ENCODE peak calls at places on chromosomes 2 and 18, in five cellular contexts. U is GM23338, R is heart right ventricle, Y is fibroblast of lung, O is uterus. I is an unnamed sample.
A peak's percentile ranks its signal among the peaks of the same experiment; 100 is the strongest.

GRCh38 chr18:61893304-61893970 is 630 bp upstream of the RNF152 start:
- DNase-seq in Y (peak; percentile 35), U (peak; percentile 59), R (peak; percentile 65), O (peak; percentile 70), I (peak; percentile 19)

GRCh38 chr18:40957533-40958070 is 997.4 kb upstream of the PIK3C3 start:
- DNase-seq in Y (peak; percentile 43), O (no peak), R (no peak), U (peak; percentile 38), I (no peak)

GRCh38 chr2:173667014-173667413 is 298.2 kb downstream of the SP3 start:
- DNase-seq in U (no peak), Y (no peak), O (no peak), R (no peak), I (no peak)

GRCh38 chr2:207083361-207084080 is 82.2 kb downstream of the KLF7 start:
- DNase-seq in O (no peak), Y (no peak), U (no peak), R (no peak), I (no peak)

GRCh38 chr2:54158311-54158710 is 42.9 kb downstream of the ACYP2 start:
- DNase-seq in O (no peak), Y (no peak), U (no peak), R (no peak), I (no peak)

GRCh38 chr2:218397502-218398436 is 1.9 kb upstream of the CTDSP1 start:
- DNase-seq in U (peak; percentile 78), O (peak; percentile 72), Y (peak; percentile 65), R (peak; percentile 86), I (peak; percentile 59)

GRCh38 chr2:66548422-66548821 is 113.5 kb downstream of the MEIS1 start:
- DNase-seq in Y (no peak), R (no peak), O (no peak), U (no peak), I (no peak)

GRCh38 chr18:46289458-46289857 is 185.3 kb downstream of the HAUS1 start:
- DNase-seq in U (no peak), Y (no peak), O (no peak), R (no peak), I (no peak)

GRCh38 chr2:104474725-104475124 is 379.2 kb upstream of the POU3F3 start:
- DNase-seq in O (no peak), Y (no peak), U (no peak), R (no peak), I (no peak)

GRCh38 chr18:6069103-6069502 is 173.8 kb upstream of the TMEM200C start:
- DNase-seq in R (no peak), Y (no peak), U (no peak), O (no peak), I (no peak)

GRCh38 chr2:22901471-22901870 is 483.5 kb upstream of the KLHL29 start:
- DNase-seq in R (no peak), U (no peak), O (no peak), Y (no peak), I (no peak)

GRCh38 chr2:199379251-199379650 is 78.5 kb downstream of the SATB2 start:
- DNase-seq in U (no peak), R (no peak), Y (peak; percentile 64), O (no peak), I (no peak)

GRCh38 chr2:60518567-60518966 is 34.9 kb downstream of the BCL11A start:
- DNase-seq in O (no peak), Y (no peak), U (no peak), R (no peak), I (no peak)

GRCh38 chr2:146532748-146533147 is 1312.1 kb upstream of the ACVR2A start:
- DNase-seq in U (no peak), R (no peak), Y (no peak), O (no peak), I (no peak)

GRCh38 chr2:130873700-130874346 is 37.1 kb downstream of the ARHGEF4 start:
- DNase-seq in Y (peak; percentile 70), U (peak; percentile 87), R (peak; percentile 45), O (peak; percentile 44), I (peak; percentile 80)

DNA sequence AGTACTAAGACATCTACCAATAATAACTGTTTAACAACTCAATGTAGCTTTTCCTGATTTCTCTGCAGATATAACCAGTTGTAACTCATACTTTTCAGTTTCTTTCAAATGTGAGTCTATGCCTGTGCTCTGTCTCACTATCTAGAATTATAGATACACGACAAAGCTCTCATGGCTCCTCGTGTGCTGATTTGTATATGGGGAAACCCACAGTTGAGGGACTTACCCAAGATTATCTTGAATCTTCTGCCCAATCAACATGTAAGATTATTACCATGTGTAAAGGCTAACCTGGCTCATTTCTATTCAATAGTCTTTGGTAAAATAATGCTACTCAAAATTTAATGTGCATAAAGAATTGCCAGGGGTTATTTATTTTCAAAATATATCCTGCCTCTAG is 554.4 kb downstream of the FBXO15 start:
- DNase-seq in O (no peak), R (no peak), Y (no peak), U (no peak), I (no peak)
- H3K4me3 ChIP-seq in O (no peak overlapping the region), R (no peak overlapping the region), Y (no peak overlapping the region), U (no peak overlapping the region), I (no peak overlapping the region)

DNA sequence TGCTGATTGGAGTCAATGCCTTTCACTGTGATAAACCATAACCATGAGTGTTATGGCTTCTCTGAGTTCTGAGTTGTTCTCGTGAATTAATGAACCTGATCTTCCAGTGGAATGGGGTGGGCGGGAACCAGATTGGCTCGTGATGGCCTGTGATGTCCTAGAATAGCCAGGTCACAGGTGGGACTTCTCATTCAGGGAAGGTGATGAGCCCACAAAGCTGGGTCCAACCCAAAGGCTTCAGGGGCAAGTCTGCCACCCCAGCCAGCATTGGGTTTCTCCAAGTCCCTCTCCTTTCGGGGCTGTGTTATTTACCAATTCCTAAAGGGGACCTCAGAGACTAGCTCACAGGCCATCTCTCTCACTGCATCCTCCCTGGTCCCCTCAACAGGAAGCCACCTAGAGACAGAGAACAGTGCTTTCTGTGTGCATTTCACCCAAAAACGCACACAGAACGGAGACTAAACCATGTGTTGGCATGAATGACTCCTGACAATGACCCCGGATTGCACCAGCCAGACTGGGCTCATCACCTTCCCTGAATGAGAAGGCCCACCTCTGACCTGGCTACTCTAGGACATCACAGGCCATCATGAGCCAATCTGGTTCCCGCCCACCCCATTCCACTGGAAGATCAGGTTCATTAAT is 85.5 kb downstream of the MALT1 start:
- DNase-seq in R (no peak), Y (no peak), U (no peak), O (no peak), I (no peak)
- TF ChIP-seq CTCF in R (no peak), Y (no peak), U (no peak), O (no peak), I (no peak)

GRCh38 chr2:119760876-119761275 is 1.2 kb downstream of the PTPN4 start:
- DNase-seq in U (no peak), Y (peak; percentile 66), R (no peak), O (no peak), I (no peak)
- H3K27ac ChIP-seq in U (peak overlapping the region; percentile 98), Y (no peak overlapping the region), R (peak overlapping the region; percentile 34), O (no peak overlapping the region), I (peak overlapping the region; percentile 79)

DNA sequence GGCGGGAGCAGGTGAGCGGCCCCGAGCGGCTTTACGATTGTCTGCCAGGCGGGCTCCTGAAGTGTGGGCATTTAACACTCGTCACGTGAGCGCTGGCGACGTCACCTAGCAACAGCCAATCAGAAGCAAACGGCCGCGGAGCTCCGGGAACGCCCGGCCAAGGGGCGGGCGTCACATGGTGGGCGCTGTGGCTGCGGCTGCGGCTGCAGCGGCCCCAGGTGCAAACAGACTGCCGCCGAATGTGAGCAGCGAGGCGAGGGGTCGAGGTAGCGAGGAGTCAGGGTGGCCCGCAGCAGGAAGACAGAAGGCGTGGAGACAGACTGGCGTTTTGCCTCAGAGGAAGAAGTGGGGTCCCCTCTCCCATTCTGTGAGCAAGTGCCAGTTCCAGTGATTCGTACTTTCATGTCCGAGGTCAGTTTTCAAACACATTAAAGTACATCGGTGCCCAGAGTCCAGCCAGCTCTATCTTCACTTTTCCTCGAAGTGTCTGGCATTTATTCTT is at the start of gene DLX2:
- DNase-seq in U (peak; percentile 98), O (peak; percentile 40), R (peak; percentile 73), Y (peak; percentile 79), I (peak; percentile 70)
- H3K4me3 ChIP-seq in U (peak within 1 kb of the TSS; percentile 62), O (no peak within 1 kb of the TSS), R (peak within 1 kb of the TSS; percentile 43), Y (peak within 1 kb of the TSS; percentile 63), I (peak within 1 kb of the TSS; percentile 46)

DNA sequence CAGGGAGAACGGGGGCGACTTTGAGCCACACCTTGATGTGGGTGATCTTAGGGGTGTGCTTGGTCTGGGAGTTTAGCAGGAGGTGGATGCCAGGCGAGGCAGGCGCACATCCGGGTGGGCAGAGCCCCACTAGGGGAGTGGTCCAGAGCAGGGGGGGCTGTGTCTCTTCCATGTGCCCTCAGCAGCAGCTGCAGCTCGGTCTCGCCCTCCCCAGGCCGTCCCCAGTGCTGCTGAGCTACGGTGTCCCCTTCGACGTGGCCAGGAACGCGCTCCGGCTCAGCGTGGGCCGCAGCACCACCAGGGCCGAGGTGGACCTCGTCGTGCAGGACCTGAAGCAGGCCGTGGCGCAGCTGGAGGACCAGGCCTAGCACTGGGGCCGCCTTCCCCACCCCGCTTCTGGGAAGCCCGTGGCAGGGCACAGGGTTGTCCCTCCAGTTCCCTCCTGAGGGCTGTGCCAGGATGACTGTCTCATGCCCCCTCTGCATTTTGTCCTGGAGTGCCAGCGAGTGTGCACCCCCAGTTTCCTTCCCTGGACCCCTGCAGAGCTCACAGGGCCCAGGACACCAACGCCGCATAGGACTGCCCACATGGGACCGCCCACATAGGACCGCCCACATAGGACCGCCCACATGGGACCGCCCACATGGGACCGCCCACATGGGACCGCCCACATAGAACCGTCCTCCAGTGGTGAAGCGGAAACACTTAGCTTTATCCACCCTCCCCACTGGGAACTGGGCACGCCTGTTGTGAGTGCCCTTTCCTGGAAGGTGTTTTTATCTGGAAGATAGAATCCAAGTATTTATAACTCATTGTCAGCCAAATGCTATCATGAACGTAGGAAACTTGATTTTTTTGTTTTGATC is 1.9 kb upstream of the ESPNL start:
- DNase-seq in U (peak; percentile 89), R (no peak), Y (peak; percentile 74), O (no peak), I (peak; percentile 37)
- TF ChIP-seq CTCF in U (no peak), R (no peak), Y (no peak), O (no peak), I (no peak)

I was measured in CD8-positive, alpha-beta T cell.